ENCODE peak calls at places on chromosome 10, in four cellular contexts. C is cardiac muscle cell, W is body of pancreas, K is Calu3. O is an unnamed sample.

GRCh38 chr10:32958992-32959703 is 1.1 kb upstream of the ITGB1 start:
- DNase-seq in C (no peak), W (no peak), K (no peak), O (no peak)

GRCh38 chr10:49679480-49679893 is at the start of gene C10orf53:
- DNase-seq in C (peak), W (peak), K (no peak), O (no peak)

GRCh38 chr10:51711519-51711891 is 12.1 kb upstream of the CSTF2T start:
- DNase-seq in C (no peak), W (no peak), K (no peak), O (no peak)

GRCh38 chr10:122114156-122114747 is 125.3 kb downstream of the TACC2 start:
- DNase-seq in C (no peak), W (no peak), K (no peak), O (no peak)

GRCh38 chr10:13759167-13759566 is 172.4 kb downstream of the PRPF18 start:
- DNase-seq in C (no peak), W (peak), K (no peak), O (no peak)

GRCh38 chr10:119370972-119371703 is 163.8 kb downstream of the GRK5 start:
- DNase-seq in C (no peak), W (no peak), K (no peak), O (no peak)

GRCh38 chr10:17210361-17210760 is 8.9 kb upstream of the TRDMT1 start:
- DNase-seq in C (no peak), W (no peak), K (no peak), O (no peak)

GRCh38 chr10:110919349-110919931 is at the start of gene SHOC2:
- DNase-seq in C (peak), W (peak), K (peak), O (peak)

GRCh38 chr10:125799446-125799845 is 23.6 kb downstream of the UROS start:
- DNase-seq in C (no peak), W (no peak), K (no peak), O (no peak)

GRCh38 chr10:77504196-77504869 is 133.3 kb downstream of the KCNMA1 start:
- DNase-seq in C (no peak), W (no peak), K (no peak), O (no peak)

GRCh38 chr10:127485153-127485857 is 63.8 kb upstream of the NPS start:
- DNase-seq in C (peak), W (peak), K (no peak), O (no peak)

GRCh38 chr10:112649492-112650152 is 202.6 kb downstream of the VTI1A start:
- DNase-seq in C (no peak), W (no peak), K (no peak), O (no peak)

GRCh38 chr10:8312861-8313260 is 258.4 kb downstream of the GATA3 start:
- DNase-seq in C (no peak), W (no peak), K (no peak), O (no peak)

GRCh38 chr10:120052964-120053363 is 160.4 kb downstream of the SEC23IP start:
- DNase-seq in C (no peak), W (no peak), K (no peak), O (no peak)

GRCh38 chr10:90641731-90642130 is 216.1 kb downstream of the HTR7 start:
- DNase-seq in C (no peak), W (no peak), K (no peak), O (no peak)

GRCh38 chr10:104608076-104608828 is 32.8 kb upstream of the SORCS3 start:
- DNase-seq in C (no peak), W (no peak), K (no peak), O (no peak)

GRCh38 chr10:77279207-77279606 is 358.4 kb downstream of the KCNMA1 start:
- DNase-seq in C (no peak), W (peak), K (no peak), O (no peak)

GRCh38 chr10:103859161-103860141 is 4.1 kb upstream of the SH3PXD2A start:
- DNase-seq in C (peak), W (peak), K (peak), O (peak)

GRCh38 chr10:23540401-23540800 is 101.5 kb downstream of the OTUD1 start:
- DNase-seq in C (no peak), W (no peak), K (no peak), O (no peak)

GRCh38 chr10:111379521-111379920 is 302.7 kb downstream of the ADRA2A start:
- DNase-seq in C (no peak), W (no peak), K (no peak), O (no peak)

GRCh38 chr10:110356628-110357245 is 52.0 kb upstream of the SMNDC1 start:
- DNase-seq in C (no peak), W (no peak), K (peak), O (no peak)

GRCh38 chr10:1646332-1646731 is 91.0 kb downstream of the ADARB2 start:
- DNase-seq in C (no peak), W (no peak), K (no peak), O (no peak)

GRCh38 chr10:111158601-111159000 is 81.8 kb downstream of the ADRA2A start:
- DNase-seq in C (no peak), W (no peak), K (no peak), O (no peak)

GRCh38 chr10:8112230-8112915 is 57.9 kb downstream of the GATA3 start:
- DNase-seq in C (no peak), W (no peak), K (no peak), O (no peak)

GRCh38 chr10:43199088-43199683 is 60.9 kb downstream of the CSGALNACT2 start:
- DNase-seq in C (no peak), W (no peak), K (no peak), O (peak)

GRCh38 chr10:101482568-101482967 is 105.5 kb downstream of the POLL start:
- DNase-seq in C (no peak), W (no peak), K (no peak), O (no peak)

GRCh38 chr10:106635947-106636346 is 528.6 kb downstream of the SORCS1 start:
- DNase-seq in C (no peak), W (no peak), K (no peak), O (no peak)

GRCh38 chr10:44628921-44629320 is 244.0 kb upstream of the CXCL12 start:
- DNase-seq in C (no peak), W (no peak), K (no peak), O (no peak)

GRCh38 chr10:129769381-129770116 is 194.5 kb downstream of the EBF3 start:
- DNase-seq in C (no peak), W (no peak), K (no peak), O (no peak)

GRCh38 chr10:129766611-129767550 is 197.2 kb downstream of the EBF3 start:
- DNase-seq in C (no peak), W (no peak), K (no peak), O (no peak)

GRCh38 chr10:129770286-129770685 is 193.8 kb downstream of the EBF3 start:
- DNase-seq in C (no peak), W (no peak), K (no peak), O (no peak)

GRCh38 chr10:129767751-129768150 is 196.3 kb downstream of the EBF3 start:
- DNase-seq in C (no peak), W (no peak), K (no peak), O (no peak)

DNA sequence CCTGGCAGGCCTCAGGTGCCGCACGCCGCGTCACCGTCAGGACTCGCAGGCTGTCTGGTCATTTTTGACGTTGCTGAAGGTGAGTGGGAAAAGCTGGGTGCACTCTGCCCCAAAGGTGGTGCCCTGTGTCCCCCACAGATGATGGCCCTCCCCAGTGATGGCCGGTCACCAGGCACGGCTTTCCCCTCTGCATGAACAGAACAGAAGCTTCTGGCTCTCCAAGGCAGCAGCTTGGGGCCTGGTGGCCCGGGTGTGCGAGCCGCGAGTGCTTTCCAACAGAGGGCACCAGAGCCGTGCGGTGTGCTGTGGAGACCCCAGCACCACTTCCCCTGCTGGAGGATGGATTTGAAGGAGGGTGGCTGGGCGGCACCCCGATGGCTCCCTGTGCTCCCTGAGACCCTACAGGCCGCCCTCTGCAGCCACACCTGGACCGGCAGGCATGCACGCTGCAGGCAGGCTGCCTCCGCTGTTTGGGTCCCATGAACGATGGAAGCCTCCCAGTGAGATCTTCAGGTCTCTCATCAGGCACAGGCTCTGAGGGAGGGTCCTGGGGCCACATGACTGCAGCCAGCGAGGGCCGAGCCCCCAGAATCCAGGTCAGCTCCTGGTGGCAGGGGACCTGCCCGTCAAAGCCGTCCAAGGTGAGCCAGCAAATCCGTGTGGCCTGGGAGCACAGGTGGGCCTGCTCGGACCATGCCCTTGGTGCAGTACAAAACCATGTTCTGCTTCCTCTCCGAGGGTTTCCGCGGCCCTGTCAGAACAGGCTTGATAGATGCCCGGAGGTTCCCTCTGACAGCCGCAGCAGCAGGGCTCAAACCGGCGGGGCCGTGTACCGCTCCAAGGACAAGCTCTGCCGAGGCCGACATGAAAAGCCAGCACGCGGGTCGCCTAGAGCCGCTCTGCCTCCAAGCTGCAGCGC is 195.4 kb downstream of the EBF3 start:
- DNase-seq in C (peak), W (no peak), K (no peak), O (no peak)
- TF ChIP-seq CTCF in C (no peak), W (no peak), K (no peak), O (no peak)

GRCh38 chr10:34960983-34961382 is 129.2 kb downstream of the CUL2 start:
- DNase-seq in C (peak), W (no peak), K (no peak), O (no peak)
- TF ChIP-seq CTCF in C (peak), W (no peak), K (no peak), O (no peak)

GRCh38 chr10:34523017-34523767 is 291.9 kb downstream of the PARD3 start:
- DNase-seq in C (no peak), W (no peak), K (no peak), O (no peak)

GRCh38 chr10:34524369-34525091 is 290.6 kb downstream of the PARD3 start:
- DNase-seq in C (no peak), W (no peak), K (no peak), O (no peak)

GRCh38 chr10:34520510-34520909 is 294.6 kb downstream of the PARD3 start:
- DNase-seq in C (no peak), W (no peak), K (no peak), O (no peak)

GRCh38 chr10:34520084-34520483 is 295.0 kb downstream of the PARD3 start:
- DNase-seq in C (no peak), W (no peak), K (peak), O (no peak)

GRCh38 chr10:34522542-34522941 is 292.6 kb downstream of the PARD3 start:
- DNase-seq in C (peak), W (no peak), K (no peak), O (no peak)
- TF ChIP-seq CTCF in C (peak), W (no peak), K (no peak), O (no peak)

GRCh38 chr10:73218466-73219191 is 28.4 kb downstream of the DNAJC9 start:
- DNase-seq in C (peak), W (no peak), K (peak), O (no peak)
- TF ChIP-seq CTCF in C (peak), W (no peak), K (no peak), O (no peak)

GRCh38 chr10:116255931-116256748 is 16.9 kb downstream of the GFRA1 start:
- DNase-seq in C (no peak), W (no peak), K (no peak), O (no peak)
- TF ChIP-seq CTCF in C (no peak), W (no peak), K (no peak), O (no peak)

GRCh38 chr10:20858292-20859124 is 38.6 kb downstream of the NEBL start:
- DNase-seq in C (no peak), W (no peak), K (no peak), O (no peak)
- TF ChIP-seq CTCF in C (peak), W (peak), K (no peak), O (no peak)